ENCODE peak calls at places on chromosome 11, in five cellular contexts. One of them, this sample, is unnamed.

GRCh38 chr11:64225608-64226506 is at the start of the genes NUDT22 and TRPT1:
- DNase-seq in activated T-cell treated with anti-CD3 and anti-CD28 coated beads for 1 hour: peak
- DNase-seq in GM12891: peak
- DNase-seq in NCI-H524: peak
- DNase-seq in T-helper 9 cell: peak
- DNase-seq in this sample: peak

GRCh38 chr11:100719809-100720221 is 32.7 kb downstream of the ARHGAP42 start:
- DNase-seq in activated T-cell treated with anti-CD3 and anti-CD28 coated beads for 1 hour: no peak
- DNase-seq in GM12891: no peak
- DNase-seq in NCI-H524: peak
- DNase-seq in T-helper 9 cell: no peak
- DNase-seq in this sample: peak

GRCh38 chr11:1531961-1532586 is 40.0 kb downstream of the DUSP8 start:
- DNase-seq in activated T-cell treated with anti-CD3 and anti-CD28 coated beads for 1 hour: no peak
- DNase-seq in GM12891: no peak
- DNase-seq in NCI-H524: peak
- DNase-seq in T-helper 9 cell: no peak
- DNase-seq in this sample: peak

GRCh38 chr11:77475206-77475605 is 1.3 kb upstream of the PAK1 start:
- DNase-seq in activated T-cell treated with anti-CD3 and anti-CD28 coated beads for 1 hour: no peak
- DNase-seq in GM12891: no peak
- DNase-seq in NCI-H524: no peak
- DNase-seq in T-helper 9 cell: no peak
- DNase-seq in this sample: peak

GRCh38 chr11:76179147-76179546 is 27.2 kb downstream of the WNT11 start:
- DNase-seq in activated T-cell treated with anti-CD3 and anti-CD28 coated beads for 1 hour: no peak
- DNase-seq in GM12891: no peak
- DNase-seq in NCI-H524: no peak
- DNase-seq in T-helper 9 cell: no peak
- DNase-seq in this sample: no peak

GRCh38 chr11:9574806-9575530 is 1.5 kb downstream of the WEE1 start:
- DNase-seq in activated T-cell treated with anti-CD3 and anti-CD28 coated beads for 1 hour: no peak
- DNase-seq in GM12891: no peak
- DNase-seq in NCI-H524: peak
- DNase-seq in T-helper 9 cell: peak
- DNase-seq in this sample: peak

GRCh38 chr11:61275191-61275590 is 19.9 kb downstream of the VWCE start:
- DNase-seq in activated T-cell treated with anti-CD3 and anti-CD28 coated beads for 1 hour: no peak
- DNase-seq in GM12891: no peak
- DNase-seq in NCI-H524: no peak
- DNase-seq in T-helper 9 cell: no peak
- DNase-seq in this sample: no peak

GRCh38 chr11:57776101-57776511 is 14.5 kb downstream of the CTNND1 start:
- DNase-seq in activated T-cell treated with anti-CD3 and anti-CD28 coated beads for 1 hour: no peak
- DNase-seq in GM12891: no peak
- DNase-seq in NCI-H524: peak
- DNase-seq in T-helper 9 cell: no peak
- DNase-seq in this sample: no peak

GRCh38 chr11:131658952-131659351 is 288.5 kb downstream of the NTM start:
- DNase-seq in activated T-cell treated with anti-CD3 and anti-CD28 coated beads for 1 hour: no peak
- DNase-seq in GM12891: peak
- DNase-seq in NCI-H524: no peak
- DNase-seq in T-helper 9 cell: no peak
- DNase-seq in this sample: no peak

GRCh38 chr11:117016747-117017146 is 81.5 kb downstream of the SIK3 start:
- DNase-seq in activated T-cell treated with anti-CD3 and anti-CD28 coated beads for 1 hour: no peak
- DNase-seq in GM12891: no peak
- DNase-seq in NCI-H524: no peak
- DNase-seq in T-helper 9 cell: no peak
- DNase-seq in this sample: no peak

GRCh38 chr11:88604255-88604654 is 266.7 kb upstream of the CTSC start:
- DNase-seq in activated T-cell treated with anti-CD3 and anti-CD28 coated beads for 1 hour: no peak
- DNase-seq in GM12891: no peak
- DNase-seq in NCI-H524: no peak
- DNase-seq in T-helper 9 cell: no peak
- DNase-seq in this sample: no peak

GRCh38 chr11:12149672-12150225 is 39.4 kb downstream of the MICAL2 start:
- DNase-seq in activated T-cell treated with anti-CD3 and anti-CD28 coated beads for 1 hour: no peak
- DNase-seq in GM12891: no peak
- DNase-seq in NCI-H524: no peak
- DNase-seq in T-helper 9 cell: no peak
- DNase-seq in this sample: peak

GRCh38 chr11:89498845-89499448 is 7.8 kb upstream of the NOX4 start:
- DNase-seq in activated T-cell treated with anti-CD3 and anti-CD28 coated beads for 1 hour: no peak
- DNase-seq in GM12891: no peak
- DNase-seq in NCI-H524: no peak
- DNase-seq in T-helper 9 cell: no peak
- DNase-seq in this sample: no peak

GRCh38 chr11:114147389-114148382 is 88.2 kb downstream of the ZBTB16 start:
- DNase-seq in activated T-cell treated with anti-CD3 and anti-CD28 coated beads for 1 hour: no peak
- DNase-seq in GM12891: no peak
- DNase-seq in NCI-H524: no peak
- DNase-seq in T-helper 9 cell: no peak
- DNase-seq in this sample: peak

GRCh38 chr11:20363149-20363499 is 390 bp upstream of the HTATIP2 start:
- DNase-seq in activated T-cell treated with anti-CD3 and anti-CD28 coated beads for 1 hour: no peak
- DNase-seq in GM12891: no peak
- DNase-seq in NCI-H524: no peak
- DNase-seq in T-helper 9 cell: no peak
- DNase-seq in this sample: no peak

GRCh38 chr11:5504403-5504891 is 5.3 kb downstream of the UBQLN3 start:
- DNase-seq in activated T-cell treated with anti-CD3 and anti-CD28 coated beads for 1 hour: no peak
- DNase-seq in GM12891: no peak
- DNase-seq in NCI-H524: no peak
- DNase-seq in T-helper 9 cell: no peak
- DNase-seq in this sample: no peak

GRCh38 chr11:5983443-5983842 is 3.3 kb downstream of the OR52L1 start:
- DNase-seq in activated T-cell treated with anti-CD3 and anti-CD28 coated beads for 1 hour: no peak
- DNase-seq in GM12891: no peak
- DNase-seq in NCI-H524: no peak
- DNase-seq in T-helper 9 cell: no peak
- DNase-seq in this sample: no peak

GRCh38 chr11:123330071-123330470 is 100.0 kb upstream of the GRAMD1B start:
- DNase-seq in activated T-cell treated with anti-CD3 and anti-CD28 coated beads for 1 hour: no peak
- DNase-seq in GM12891: no peak
- DNase-seq in NCI-H524: no peak
- DNase-seq in T-helper 9 cell: no peak
- DNase-seq in this sample: no peak

GRCh38 chr11:16933756-16934603 is 80.2 kb downstream of the PLEKHA7 start:
- DNase-seq in activated T-cell treated with anti-CD3 and anti-CD28 coated beads for 1 hour: no peak
- DNase-seq in GM12891: no peak
- DNase-seq in NCI-H524: no peak
- DNase-seq in T-helper 9 cell: no peak
- DNase-seq in this sample: no peak

GRCh38 chr11:82823635-82824614 is 76.3 kb downstream of the PRCP start:
- DNase-seq in activated T-cell treated with anti-CD3 and anti-CD28 coated beads for 1 hour: no peak
- DNase-seq in GM12891: no peak
- DNase-seq in NCI-H524: no peak
- DNase-seq in T-helper 9 cell: no peak
- DNase-seq in this sample: peak

GRCh38 chr11:17810736-17811135 is 76.2 kb downstream of the KCNC1 start:
- DNase-seq in activated T-cell treated with anti-CD3 and anti-CD28 coated beads for 1 hour: no peak
- DNase-seq in GM12891: no peak
- DNase-seq in NCI-H524: no peak
- DNase-seq in T-helper 9 cell: no peak
- DNase-seq in this sample: peak

GRCh38 chr11:75777461-75778110 is 9.0 kb downstream of the DGAT2 start:
- DNase-seq in activated T-cell treated with anti-CD3 and anti-CD28 coated beads for 1 hour: no peak
- DNase-seq in GM12891: no peak
- DNase-seq in NCI-H524: no peak
- DNase-seq in T-helper 9 cell: no peak
- DNase-seq in this sample: no peak

GRCh38 chr11:14213006-14213405 is 146.0 kb downstream of the RRAS2 start:
- DNase-seq in activated T-cell treated with anti-CD3 and anti-CD28 coated beads for 1 hour: no peak
- DNase-seq in GM12891: no peak
- DNase-seq in NCI-H524: no peak
- DNase-seq in T-helper 9 cell: no peak
- DNase-seq in this sample: peak

GRCh38 chr11:87897921-87898320 is 277.3 kb downstream of the RAB38 start:
- DNase-seq in activated T-cell treated with anti-CD3 and anti-CD28 coated beads for 1 hour: no peak
- DNase-seq in GM12891: no peak
- DNase-seq in NCI-H524: no peak
- DNase-seq in T-helper 9 cell: no peak
- DNase-seq in this sample: no peak

GRCh38 chr11:33730716-33731115 is 5.5 kb downstream of the CD59 start:
- DNase-seq in activated T-cell treated with anti-CD3 and anti-CD28 coated beads for 1 hour: no peak
- DNase-seq in GM12891: no peak
- DNase-seq in NCI-H524: no peak
- DNase-seq in T-helper 9 cell: no peak
- DNase-seq in this sample: no peak

GRCh38 chr11:118343981-118344521 is at the start of gene CD3G:
- DNase-seq in activated T-cell treated with anti-CD3 and anti-CD28 coated beads for 1 hour: peak
- DNase-seq in GM12891: no peak
- DNase-seq in NCI-H524: no peak
- DNase-seq in T-helper 9 cell: peak
- DNase-seq in this sample: no peak

GRCh38 chr11:119957951-119958350 is 180.0 kb downstream of the TRIM29 start:
- DNase-seq in activated T-cell treated with anti-CD3 and anti-CD28 coated beads for 1 hour: no peak
- DNase-seq in GM12891: no peak
- DNase-seq in NCI-H524: no peak
- DNase-seq in T-helper 9 cell: no peak
- DNase-seq in this sample: no peak

GRCh38 chr11:115618428-115618827 is 114.2 kb upstream of the CADM1 start:
- DNase-seq in activated T-cell treated with anti-CD3 and anti-CD28 coated beads for 1 hour: no peak
- DNase-seq in GM12891: no peak
- DNase-seq in NCI-H524: no peak
- DNase-seq in T-helper 9 cell: no peak
- DNase-seq in this sample: no peak

GRCh38 chr11:43802509-43802908 is 78.1 kb upstream of the ALKBH3 start:
- DNase-seq in activated T-cell treated with anti-CD3 and anti-CD28 coated beads for 1 hour: no peak
- DNase-seq in GM12891: no peak
- DNase-seq in NCI-H524: no peak
- DNase-seq in T-helper 9 cell: no peak
- DNase-seq in this sample: no peak

GRCh38 chr11:93570759-93571413 is 27.7 kb upstream of the SMCO4 start:
- DNase-seq in activated T-cell treated with anti-CD3 and anti-CD28 coated beads for 1 hour: no peak
- DNase-seq in GM12891: no peak
- DNase-seq in NCI-H524: no peak
- DNase-seq in T-helper 9 cell: no peak
- DNase-seq in this sample: no peak

GRCh38 chr11:128714881-128715280 is 21.0 kb downstream of the FLI1 start:
- DNase-seq in activated T-cell treated with anti-CD3 and anti-CD28 coated beads for 1 hour: no peak
- DNase-seq in GM12891: no peak
- DNase-seq in NCI-H524: no peak
- DNase-seq in T-helper 9 cell: no peak
- DNase-seq in this sample: no peak

GRCh38 chr11:70078095-70078795 is at the start of gene ANO1:
- DNase-seq in activated T-cell treated with anti-CD3 and anti-CD28 coated beads for 1 hour: no peak
- DNase-seq in GM12891: no peak
- DNase-seq in NCI-H524: no peak
- DNase-seq in T-helper 9 cell: no peak
- DNase-seq in this sample: no peak

GRCh38 chr11:35464308-35464707 is 45.0 kb upstream of the SLC1A2 start:
- DNase-seq in activated T-cell treated with anti-CD3 and anti-CD28 coated beads for 1 hour: no peak
- DNase-seq in GM12891: no peak
- DNase-seq in NCI-H524: peak
- DNase-seq in T-helper 9 cell: no peak
- DNase-seq in this sample: no peak

GRCh38 chr11:19453893-19454292 is 213.1 kb upstream of the E2F8 start:
- DNase-seq in activated T-cell treated with anti-CD3 and anti-CD28 coated beads for 1 hour: no peak
- DNase-seq in GM12891: no peak
- DNase-seq in NCI-H524: no peak
- DNase-seq in T-helper 9 cell: no peak
- DNase-seq in this sample: no peak

GRCh38 chr11:107385361-107385982 is 72.2 kb downstream of the CWF19L2 start:
- DNase-seq in activated T-cell treated with anti-CD3 and anti-CD28 coated beads for 1 hour: no peak
- DNase-seq in GM12891: no peak
- DNase-seq in NCI-H524: no peak
- DNase-seq in T-helper 9 cell: no peak
- DNase-seq in this sample: no peak

GRCh38 chr11:32487270-32487669 is 51.9 kb upstream of the WT1 start:
- DNase-seq in activated T-cell treated with anti-CD3 and anti-CD28 coated beads for 1 hour: no peak
- DNase-seq in GM12891: no peak
- DNase-seq in NCI-H524: no peak
- DNase-seq in T-helper 9 cell: no peak
- DNase-seq in this sample: no peak

This sample was measured in G401.